ENCODE peak calls at places on chromosomes 11 and 22, in four cellular contexts. J is IMR-90, V is tibial nerve, P is stomach. F is an unnamed sample.
A peak's percentile ranks its signal among the peaks of the same experiment; 100 is the strongest.

GRCh38 chr11:62543680-62544444 is 2.7 kb downstream of the AHNAK start:
- DNase-seq in P (no peak), J (no peak), V (no peak), F (no peak)

GRCh38 chr11:44372989-44373388 is 63.0 kb upstream of the ALX4 start:
- DNase-seq in P (no peak), J (no peak), V (no peak), F (no peak)

GRCh38 chr22:47055461-47055860 is 293.0 kb downstream of the TBC1D22A start:
- DNase-seq in P (no peak), J (no peak), V (no peak), F (no peak)

GRCh38 chr11:76808996-76809395 is 25.8 kb downstream of the TSKU start:
- DNase-seq in J (no peak), P (no peak), V (no peak), F (no peak)

GRCh38 chr11:107689317-107690202 is 22.3 kb downstream of the SLN start:
- DNase-seq in J (peak; percentile 51), P (peak; percentile 82), V (peak; percentile 51), F (peak; percentile 55)

GRCh38 chr11:63829823-63830489 is 9.0 kb upstream of the MARK2 start:
- DNase-seq in J (peak; percentile 44), V (no peak), P (no peak), F (no peak)

GRCh38 chr22:44573451-44573850 is 75.4 kb upstream of the RTL6 start:
- DNase-seq in P (peak; percentile 11), V (no peak), J (no peak), F (no peak)

GRCh38 chr22:21876486-21877176 is 9.2 kb upstream of the MAPK1 start:
- DNase-seq in J (peak; percentile 68), P (no peak), V (no peak), F (no peak)

GRCh38 chr22:31926969-31927368 is 17.4 kb upstream of the YWHAH start:
- DNase-seq in P (no peak), V (no peak), J (no peak), F (no peak)

GRCh38 chr11:86476109-86476861 is 101.6 kb downstream of the CCDC81 start:
- DNase-seq in J (peak; percentile 7), V (no peak), P (no peak), F (no peak)

GRCh38 chr11:86475027-86475426 is 100.3 kb downstream of the CCDC81 start:
- DNase-seq in P (no peak), J (no peak), V (no peak), F (no peak)

GRCh38 chr11:86473991-86474833 is 99.5 kb downstream of the CCDC81 start:
- DNase-seq in J (peak; percentile 86), V (no peak), P (no peak), F (no peak)

GRCh38 chr11:86478348-86478747 is 103.7 kb downstream of the CCDC81 start:
- DNase-seq in V (no peak), P (no peak), J (no peak), F (no peak)

DNA sequence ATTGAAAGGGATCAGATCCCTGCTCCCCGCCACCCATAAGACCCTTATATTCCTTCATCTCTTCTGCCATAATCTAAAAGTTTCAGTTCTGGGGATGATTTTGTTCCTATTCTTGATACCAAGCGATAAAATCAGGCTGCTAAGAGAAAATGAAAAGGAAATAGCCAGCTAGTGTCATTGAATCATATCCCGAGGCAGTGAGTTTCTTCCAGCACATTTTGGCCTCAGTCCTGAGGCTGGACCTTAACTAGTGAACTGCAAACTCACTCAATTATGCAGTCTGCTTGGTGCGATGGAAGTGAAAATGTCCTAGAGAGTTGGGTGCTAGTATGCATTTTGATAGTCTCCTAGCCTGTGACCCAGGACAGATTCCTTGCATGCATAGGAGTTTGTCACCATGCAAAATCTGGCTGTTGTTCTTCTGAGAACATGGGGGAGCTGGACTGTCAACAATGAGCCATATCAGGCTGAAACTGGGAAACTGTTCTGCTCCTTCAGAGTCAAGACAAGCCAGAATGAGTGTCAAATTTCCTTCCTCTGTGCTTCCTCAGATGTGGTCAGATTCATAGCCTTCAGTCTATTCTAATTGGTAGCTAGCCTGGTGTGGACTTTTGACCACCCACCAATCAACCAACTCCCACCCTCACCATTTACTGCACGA is 102.9 kb downstream of the CCDC81 start:
- DNase-seq in V (no peak), J (peak; percentile 45), P (no peak), F (no peak)
- TF ChIP-seq POLR2A in V (no peak), J (no peak), P (no peak), F (no peak)

GRCh38 chr22:37850801-37851200 is 1.6 kb downstream of the EIF3L start:
- DNase-seq in P (no peak), V (no peak), J (no peak), F (no peak)

GRCh38 chr22:37855462-37855861 is 6.2 kb downstream of the EIF3L start:
- DNase-seq in J (no peak), V (no peak), P (no peak), F (no peak)

GRCh38 chr22:37849089-37849751 is at the start of gene EIF3L:
- DNase-seq in P (peak; percentile 92), J (peak; percentile 84), V (peak; percentile 69), F (peak; percentile 86)

GRCh38 chr22:37852418-37852817 is 3.2 kb downstream of the EIF3L start:
- DNase-seq in J (no peak), V (no peak), P (no peak), F (no peak)

DNA sequence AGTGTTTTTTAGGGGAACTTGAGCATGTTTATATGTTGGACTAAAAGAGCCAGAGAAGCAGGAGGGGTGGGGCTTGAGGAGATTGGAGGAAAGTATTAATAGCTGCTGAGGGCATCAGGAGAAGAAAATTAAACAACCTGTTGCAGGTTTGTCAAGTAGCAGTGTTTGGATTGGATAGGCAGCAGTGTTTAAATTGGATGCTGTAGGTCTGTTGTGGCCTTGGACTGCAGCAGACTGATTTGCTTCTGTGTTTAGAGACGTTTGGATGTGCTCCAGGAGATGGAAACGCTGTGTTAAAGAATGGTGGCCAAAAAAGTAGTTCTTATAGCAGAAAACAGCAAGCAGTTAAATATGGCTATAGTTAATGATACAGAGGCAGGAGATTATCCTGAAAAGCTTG is 5.7 kb downstream of the EIF3L start:
- DNase-seq in V (no peak), J (no peak), P (peak; percentile 40), F (no peak)
- TF ChIP-seq POLR2A in V (no peak), J (no peak), P (no peak), F (no peak)

GRCh38 chr11:110892741-110893285 is 180.6 kb upstream of the ARHGAP20 start:
- DNase-seq in P (peak; percentile 43), J (peak; percentile 25), V (no peak), F (no peak)
- TF ChIP-seq POLR2A in P (no peak), J (no peak), V (no peak), F (no peak)

GRCh38 chr11:35151241-35151640 is 12.3 kb downstream of the CD44 start:
- DNase-seq in J (no peak), P (no peak), V (no peak), F (no peak)
- TF ChIP-seq POLR2A in J (no peak), P (no peak), V (no peak), F (no peak)

GRCh38 chr22:41943661-41944209 is 3.2 kb downstream of the CENPM start:
- DNase-seq in V (no peak), P (peak; percentile 77), J (peak; percentile 39), F (no peak)
- TF ChIP-seq POLR2A in V (no peak), P (no peak), J (no peak), F (no peak)

DNA sequence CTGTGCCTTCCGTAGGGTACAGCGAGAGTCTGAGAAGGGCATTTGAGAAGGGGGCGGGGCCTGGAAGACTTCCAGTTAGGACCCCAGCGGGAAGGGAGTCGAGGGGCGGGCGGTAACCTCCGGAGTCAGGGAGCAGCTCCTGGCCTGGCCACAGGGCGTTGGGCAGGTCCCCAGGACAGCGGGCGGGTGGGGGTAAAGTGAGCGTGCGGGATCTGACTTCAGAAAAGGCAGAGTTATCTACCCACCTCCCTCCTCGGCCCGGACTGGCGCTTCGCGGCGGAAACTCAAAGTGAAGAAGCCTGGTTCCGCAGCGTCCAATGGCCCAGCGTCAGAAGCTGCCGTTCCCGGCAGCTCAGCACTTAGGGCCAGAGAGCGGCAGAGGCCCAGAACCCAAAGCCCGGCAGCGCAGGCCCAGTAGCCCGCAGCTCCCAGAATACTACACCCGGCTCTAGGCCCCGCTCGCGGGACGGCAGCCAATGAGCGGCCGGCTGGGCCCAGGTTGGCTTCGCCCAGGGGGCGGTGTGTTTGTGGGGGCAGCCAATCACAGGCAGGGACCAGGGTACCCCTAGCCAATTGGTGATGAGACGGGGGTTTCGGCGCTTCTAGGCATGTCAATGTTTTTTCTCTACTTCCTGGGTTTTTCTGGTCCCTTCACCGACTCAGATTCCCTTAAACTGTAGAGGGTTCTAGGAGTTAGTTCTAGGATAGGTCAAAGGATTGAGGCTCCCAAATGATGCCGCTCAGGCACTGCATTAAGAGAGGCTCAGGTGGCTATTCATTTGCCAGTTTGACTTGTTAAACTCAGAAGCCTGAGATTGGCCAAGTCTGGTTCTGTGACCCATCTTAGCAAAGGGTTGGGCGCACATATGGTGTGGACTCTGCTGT is at the start of gene TRIM68:
- DNase-seq in J (peak; percentile 95), P (peak; percentile 96), V (peak; percentile 92), F (peak; percentile 93)
- TF ChIP-seq POLR2A in J (peak; percentile 62), P (no peak), V (peak; percentile 77), F (peak; percentile 59)

GRCh38 chr11:64924910-64925284 is 408 bp downstream of the PPP2R5B start:
- DNase-seq in P (no peak), J (no peak), V (no peak), F (no peak)

GRCh38 chr11:64923151-64923661 is 1.3 kb upstream of the PPP2R5B start:
- DNase-seq in P (no peak), V (no peak), J (no peak), F (no peak)

GRCh38 chr11:64925536-64926449 is 1.3 kb downstream of the PPP2R5B start:
- DNase-seq in J (no peak), V (no peak), P (no peak), F (no peak)

GRCh38 chr11:64926689-64927088 is 2.2 kb downstream of the PPP2R5B start:
- DNase-seq in V (no peak), J (no peak), P (no peak), F (no peak)

GRCh38 chr11:64923944-64924909 is at the start of gene PPP2R5B:
- DNase-seq in J (peak; percentile 94), V (peak; percentile 88), P (peak; percentile 95), F (peak; percentile 95)
- TF ChIP-seq POLR2A in J (peak; percentile 70), V (peak; percentile 78), P (no peak), F (peak; percentile 40)